ENCODE peak calls at places on chromosomes 2 and 18, in six cellular contexts. Y is pancreas, H is heart left ventricle, Z is Peyer's patch, R is spleen, X is K562. E is an unnamed sample.

GRCh38 chr2:217797661-217798069 is 205.1 kb downstream of the TNS1 start:
- DNase-seq in Y (peak; percentile 85), H (no peak), Z (no peak), R (peak; percentile 70), X (peak; percentile 27), E (peak; percentile 62)

GRCh38 chr18:12008181-12008767 is 27.0 kb downstream of the IMPA2 start:
- DNase-seq in Y (no peak), H (no peak), Z (no peak), R (no peak), X (no peak), E (no peak)

GRCh38 chr18:75265255-75265654 is 54.7 kb downstream of the TSHZ1 start:
- DNase-seq in Y (no peak), H (no peak), Z (no peak), R (no peak), X (no peak), E (no peak)

GRCh38 chr2:34102359-34102758 is 503.3 kb upstream of the FAM98A start:
- DNase-seq in Y (no peak), H (no peak), Z (no peak), R (no peak), X (no peak), E (no peak)

GRCh38 chr2:197137234-197137633 is 173.3 kb downstream of the ANKRD44 start:
- DNase-seq in Y (no peak), H (no peak), Z (no peak), R (no peak), X (no peak), E (no peak)

GRCh38 chr2:182241936-182242335 is 184.9 kb downstream of the PDE1A start:
- DNase-seq in Y (no peak), H (no peak), Z (no peak), R (no peak), X (no peak), E (no peak)

GRCh38 chr2:217899231-217900009 is 103.4 kb downstream of the TNS1 start:
- DNase-seq in Y (peak; percentile 78), H (peak; percentile 64), Z (no peak), R (no peak), X (peak; percentile 79), E (peak; percentile 81)

GRCh38 chr18:65725421-65726050 is 25.3 kb upstream of the CDH7 start:
- DNase-seq in Y (no peak), H (no peak), Z (no peak), R (no peak), X (peak; percentile 3), E (no peak)

GRCh38 chr18:49206717-49207116 is 253.7 kb downstream of the DYM start:
- DNase-seq in Y (no peak), H (no peak), Z (no peak), R (no peak), X (no peak), E (no peak)

GRCh38 chr2:195009202-195009601 is 647.8 kb upstream of the SLC39A10 start:
- DNase-seq in Y (no peak), H (no peak), Z (no peak), R (no peak), X (no peak), E (no peak)

GRCh38 chr2:44100351-44100750 is 68.3 kb upstream of the PPM1B start:
- DNase-seq in Y (no peak), H (peak; percentile 36), Z (no peak), R (no peak), X (no peak), E (peak; percentile 61)

GRCh38 chr18:5538541-5538940 is 5.3 kb downstream of the EPB41L3 start:
- DNase-seq in Y (no peak), H (no peak), Z (no peak), R (no peak), X (no peak), E (no peak)

GRCh38 chr2:38650717-38651116 is 15.2 kb upstream of the GALM start:
- DNase-seq in Y (no peak), H (no peak), Z (no peak), R (no peak), X (no peak), E (no peak)

GRCh38 chr18:42813570-42813969 is 301.9 kb downstream of the RIT2 start:
- DNase-seq in Y (no peak), H (no peak), Z (no peak), R (no peak), X (no peak), E (no peak)

GRCh38 chr2:144943986-144944385 is 424.1 kb upstream of the ZEB2 start:
- DNase-seq in Y (no peak), H (no peak), Z (no peak), R (no peak), X (no peak), E (no peak)

GRCh38 chr2:58479557-58480120 is 238.5 kb upstream of the FANCL start:
- DNase-seq in Y (no peak), H (no peak), Z (no peak), R (no peak), X (no peak), E (no peak)

GRCh38 chr2:70596293-70596692 is 42.7 kb upstream of the TGFA start:
- DNase-seq in Y (no peak), H (no peak), Z (no peak), R (no peak), X (no peak), E (no peak)

GRCh38 chr2:9467687-9468086 is 6.7 kb upstream of the IAH1 start:
- DNase-seq in Y (no peak), H (no peak), Z (no peak), R (no peak), X (no peak), E (no peak)

GRCh38 chr2:197866449-197866848 is 62.1 kb downstream of the PLCL1 start:
- DNase-seq in Y (no peak), H (no peak), Z (no peak), R (no peak), X (no peak), E (no peak)

GRCh38 chr2:209661286-209661685 is 110.3 kb upstream of the UNC80 start:
- DNase-seq in Y (no peak), H (no peak), Z (no peak), R (no peak), X (no peak), E (no peak)

GRCh38 chr2:25697559-25698341 is 24.4 kb upstream of the DTNB start:
- DNase-seq in Y (no peak), H (no peak), Z (no peak), R (peak; percentile 59), X (no peak), E (no peak)

GRCh38 chr2:152627010-152627957 is 90.0 kb downstream of the PRPF40A start:
- DNase-seq in Y (no peak), H (no peak), Z (no peak), R (no peak), X (peak; percentile 30), E (no peak)

GRCh38 chr2:161172901-161173540 is 12.8 kb downstream of the TANK start:
- DNase-seq in Y (no peak), H (no peak), Z (no peak), R (no peak), X (peak; percentile 75), E (no peak)
- H3K4me3 ChIP-seq in Y (no peak overlapping the region), H (no peak overlapping the region), Z (no peak overlapping the region), R (no peak overlapping the region), X (no peak overlapping the region), E (no peak overlapping the region)

GRCh38 chr18:44701227-44701626 is 20.5 kb downstream of the SETBP1 start:
- DNase-seq in Y (no peak), H (no peak), Z (no peak), R (no peak), X (no peak), E (no peak)

GRCh38 chr18:44702594-44702993 is 21.9 kb downstream of the SETBP1 start:
- DNase-seq in Y (no peak), H (no peak), Z (no peak), R (no peak), X (no peak), E (no peak)

GRCh38 chr18:44708451-44709083 is 27.9 kb downstream of the SETBP1 start:
- DNase-seq in Y (no peak), H (no peak), Z (no peak), R (no peak), X (no peak), E (peak; percentile 49)

GRCh38 chr18:44704137-44704791 is 23.6 kb downstream of the SETBP1 start:
- DNase-seq in Y (no peak), H (no peak), Z (no peak), R (no peak), X (no peak), E (no peak)

GRCh38 chr18:44705075-44705474 is 24.4 kb downstream of the SETBP1 start:
- DNase-seq in Y (no peak), H (no peak), Z (no peak), R (no peak), X (no peak), E (no peak)
- H3K4me1 ChIP-seq in Y (peaks cover 11% of the 10 kb centered on the region), H (peaks cover 38% of the 10 kb centered on the region), Z (peaks cover 11% of the 10 kb centered on the region), R (peaks cover 35% of the 10 kb centered on the region), X (no peaks in the 10 kb centered on the region), E (peaks cover 6% of the 10 kb centered on the region)

GRCh38 chr2:30232027-30232800 is 880 bp downstream of the LBH start:
- DNase-seq in Y (peak; percentile 52), H (peak; percentile 66), Z (peak; percentile 89), R (peak; percentile 96), X (peak; percentile 52), E (peak; percentile 75)

GRCh38 chr2:30233142-30233961 is 2.0 kb downstream of the LBH start:
- DNase-seq in Y (no peak), H (no peak), Z (peak; percentile 14), R (peak; percentile 32), X (peak; percentile 57), E (no peak)

GRCh38 chr2:30231726-30232026 is 342 bp downstream of the LBH start:
- DNase-seq in Y (no peak), H (no peak), Z (no peak), R (no peak), X (no peak), E (no peak)

GRCh38 chr2:30234180-30234971 is 3.0 kb downstream of the LBH start:
- DNase-seq in Y (no peak), H (no peak), Z (peak; percentile 60), R (peak; percentile 79), X (no peak), E (peak; percentile 65)

DNA sequence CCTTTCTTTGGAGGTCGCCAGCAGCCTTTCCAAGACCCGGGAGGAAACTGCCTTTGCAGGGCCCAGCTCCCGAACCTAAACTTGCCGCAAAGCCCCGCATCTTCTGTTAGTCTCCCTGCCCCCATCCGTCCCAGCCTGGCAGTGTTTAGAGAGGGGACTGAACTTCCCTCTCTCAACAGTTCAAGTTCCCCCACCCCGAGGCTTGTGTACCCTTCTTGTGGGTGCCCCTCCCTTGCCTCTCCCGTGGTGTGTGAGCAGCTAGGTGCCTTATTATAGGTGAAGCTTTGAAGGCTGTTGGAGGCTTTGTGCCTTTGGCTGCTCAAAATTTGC is 1.4 kb downstream of the LBH start:
- DNase-seq in Y (no peak), H (peak; percentile 43), Z (peak; percentile 77), R (peak; percentile 85), X (no peak), E (peak; percentile 38)
- H3K9me3 ChIP-seq in Y (no peaks in the 10 kb centered on the region), H (no peaks in the 10 kb centered on the region), Z (no peaks in the 10 kb centered on the region), R (no peaks in the 10 kb centered on the region), X (no peaks in the 10 kb centered on the region), E (no peaks in the 10 kb centered on the region)

GRCh38 chr2:96530474-96531357 is 5.8 kb upstream of the ARID5A start:
- DNase-seq in Y (no peak), H (no peak), Z (no peak), R (no peak), X (no peak), E (peak; percentile 43)

GRCh38 chr2:96530144-96530430 is 6.5 kb upstream of the ARID5A start:
- DNase-seq in Y (no peak), H (no peak), Z (no peak), R (no peak), X (no peak), E (no peak)

GRCh38 chr2:96531872-96532505 is 4.6 kb upstream of the ARID5A start:
- DNase-seq in Y (peak; percentile 86), H (peak; percentile 95), Z (peak; percentile 82), R (peak; percentile 89), X (peak; percentile 77), E (peak; percentile 94)

GRCh38 chr2:96532641-96533291 is 3.8 kb upstream of the ARID5A start:
- DNase-seq in Y (no peak), H (no peak), Z (no peak), R (peak; percentile 65), X (no peak), E (no peak)

GRCh38 chr2:96531366-96531765 is 5.2 kb upstream of the ARID5A start:
- DNase-seq in Y (no peak), H (no peak), Z (no peak), R (no peak), X (no peak), E (no peak)
- H3K4me3 ChIP-seq in Y (no peak overlapping the region), H (no peak overlapping the region), Z (no peak overlapping the region), R (peak overlapping the region; percentile 37), X (no peak overlapping the region), E (peak overlapping the region; percentile 28)